ENCODE peak calls at places on chromosomes 13 and 19, in ten cellular contexts. R, Y, U, N, I, E, M, B, T and O are unnamed samples.

GRCh38 chr13:98338312-98338711 is 161.2 kb upstream of the RNF113B start:
- DNase-seq in R (no peak), Y (no peak), U (no peak), N (no peak), I (no peak), E (no peak), M (no peak), B (no peak), T (no peak), O (no peak)

GRCh38 chr13:106145997-106146864 is 389.2 kb downstream of the EFNB2 start:
- DNase-seq in R (no peak), Y (no peak), U (no peak), N (no peak), I (no peak), E (peak; percentile 57), M (no peak), B (no peak), T (no peak), O (no peak)

GRCh38 chr13:73366241-73366640 is 307.4 kb downstream of the KLF5 start:
- DNase-seq in R (no peak), Y (no peak), U (no peak), N (no peak), I (no peak), E (no peak), M (no peak), B (no peak), T (no peak), O (no peak)

GRCh38 chr13:102484329-102484728 is 82.5 kb upstream of the FGF14 start:
- DNase-seq in R (no peak), Y (no peak), U (no peak), N (no peak), I (no peak), E (no peak), M (peak; percentile 4), B (no peak), T (no peak), O (no peak)

GRCh38 chr19:30026933-30027332 is 84.9 kb downstream of the URI1 start:
- DNase-seq in R (no peak), Y (no peak), U (no peak), N (no peak), I (no peak), E (no peak), M (no peak), B (no peak), T (no peak), O (no peak)

GRCh38 chr13:51325837-51326236 is 13.7 kb upstream of the SERPINE3 start:
- DNase-seq in R (no peak), Y (no peak), U (no peak), N (no peak), I (no peak), E (no peak), M (no peak), B (no peak), T (no peak), O (no peak)

GRCh38 chr19:40279761-40280607 is 5.2 kb downstream of the AKT2 start:
- DNase-seq in R (no peak), Y (no peak), U (no peak), N (peak; percentile 7), I (no peak), E (no peak), M (no peak), B (no peak), T (no peak), O (no peak)

GRCh38 chr13:98447881-98448641 is 128.8 kb downstream of the STK24 start:
- DNase-seq in R (peak; percentile 12), Y (peak; percentile 60), U (peak; percentile 63), N (peak; percentile 79), I (no peak), E (no peak), M (no peak), B (no peak), T (peak; percentile 63), O (no peak)

GRCh38 chr19:28051047-28051446 is 1161.9 kb downstream of the UQCRFS1 start:
- DNase-seq in R (no peak), Y (no peak), U (no peak), N (no peak), I (no peak), E (no peak), M (no peak), B (no peak), T (no peak), O (peak; percentile 8)

DNA sequence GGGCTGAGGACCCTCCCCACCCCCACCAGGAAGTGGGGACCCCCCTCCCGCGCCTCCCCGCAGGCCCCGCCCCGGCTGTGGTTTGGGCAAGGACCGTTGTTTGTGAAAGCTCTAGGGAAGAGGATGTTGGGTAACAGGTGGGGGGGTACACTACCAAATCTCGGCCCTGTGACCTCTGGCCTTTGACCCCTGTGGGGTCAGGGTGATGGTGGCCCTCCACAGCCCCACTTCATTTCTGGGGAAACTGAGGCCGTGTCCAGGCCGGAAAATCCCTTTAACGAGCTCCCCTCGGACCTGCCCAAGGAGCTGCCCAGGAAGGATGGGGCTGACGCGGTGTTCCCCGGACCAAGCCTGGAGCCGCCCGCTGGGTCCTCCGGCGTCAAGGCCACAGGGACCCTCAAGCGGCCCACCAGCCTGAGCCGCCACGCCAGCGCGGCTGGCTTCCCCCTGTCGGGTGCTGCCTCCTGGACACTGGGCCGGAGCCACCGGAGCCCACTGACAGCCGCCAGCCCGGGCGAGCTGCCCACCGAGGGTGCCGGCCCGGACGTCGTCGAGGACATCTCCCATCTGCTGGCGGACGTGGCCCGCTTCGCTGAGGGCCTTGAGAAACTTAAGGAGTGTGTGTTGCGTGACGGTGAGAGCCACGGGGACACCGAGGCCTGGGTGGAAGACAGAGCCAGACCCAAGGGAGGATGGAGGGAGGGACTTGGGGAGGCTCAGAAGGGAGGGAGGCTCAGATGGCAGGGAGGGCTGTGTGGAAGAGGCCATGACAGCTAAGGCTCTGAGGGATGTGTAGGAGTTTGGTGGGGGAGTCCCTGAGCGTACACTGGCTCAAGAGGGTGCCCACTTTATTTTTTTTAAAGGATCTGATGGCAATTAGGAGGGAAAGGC is 1.4 kb downstream of the ARHGAP45 start:
- DNase-seq in R (no peak), Y (peak; percentile 61), U (no peak), N (no peak), I (peak; percentile 74), E (peak; percentile 64), M (no peak), B (peak; percentile 84), T (no peak), O (peak; percentile 89)
- H3K4me1 ChIP-seq in R (peaks cover 18% of the 10 kb centered on the region), Y (peaks cover 44% of the 10 kb centered on the region), U (peaks cover 54% of the 10 kb centered on the region), N (no peaks in the 10 kb centered on the region), I (peaks cover 74% of the 10 kb centered on the region), E (peaks cover 69% of the 10 kb centered on the region), M (peaks cover 3% of the 10 kb centered on the region), B (no peaks in the 10 kb centered on the region), T (no peaks in the 10 kb centered on the region), O (peaks cover 47% of the 10 kb centered on the region)

DNA sequence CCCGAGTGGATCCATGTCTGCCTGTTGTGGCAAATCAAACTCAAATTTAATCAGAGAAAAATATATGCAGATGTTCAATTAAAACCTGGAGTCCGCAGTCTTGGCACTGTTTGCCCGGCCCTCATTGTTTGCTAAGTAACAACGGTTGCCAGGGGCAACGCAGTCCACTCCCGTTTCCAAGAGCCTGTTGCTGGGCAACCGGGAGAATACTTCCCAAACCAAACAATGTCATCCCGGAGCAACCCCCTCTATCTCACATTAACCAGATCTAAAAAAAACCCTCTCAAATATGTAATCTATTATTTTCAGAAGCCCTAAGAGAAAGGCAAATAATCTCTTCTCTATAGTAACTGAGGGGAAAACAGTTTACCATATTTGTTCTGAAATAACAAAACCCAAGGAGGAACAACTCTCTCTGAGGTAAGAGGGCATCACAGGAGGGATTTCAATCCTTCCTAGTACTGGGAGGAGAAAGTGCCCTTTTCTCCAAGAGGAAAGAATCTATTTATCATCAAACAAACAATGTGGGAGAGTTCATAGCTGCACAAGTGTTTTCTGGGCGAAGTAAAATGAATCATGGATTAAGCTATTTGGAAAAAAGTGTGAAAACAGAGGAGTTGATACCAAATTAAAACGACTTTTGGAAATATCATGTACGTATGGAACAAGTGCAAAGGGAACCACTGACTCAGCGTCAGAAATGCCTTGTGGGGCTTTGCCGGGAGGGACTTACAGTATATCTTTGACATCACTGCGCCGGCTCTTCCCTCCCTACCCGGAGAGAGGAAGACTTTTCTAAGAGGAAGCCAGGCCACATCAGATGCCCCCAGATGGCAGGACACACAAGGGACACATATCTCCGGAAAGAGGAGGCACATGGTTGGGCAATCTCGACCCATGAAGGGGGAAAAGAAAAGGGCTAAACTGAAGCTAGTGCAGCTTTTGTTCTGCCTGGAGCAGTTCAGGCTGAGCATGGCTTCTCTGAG is 43.3 kb downstream of the RFX2 start:
- DNase-seq in R (peak; percentile 97), Y (peak; percentile 91), U (peak; percentile 91), N (peak; percentile 90), I (peak; percentile 61), E (peak; percentile 92), M (peak; percentile 86), B (peak; percentile 96), T (peak; percentile 96), O (no peak)
- H3K4me1 ChIP-seq in R (no peaks in the 10 kb centered on the region), Y (peaks cover 64% of the 10 kb centered on the region), U (peaks cover 60% of the 10 kb centered on the region), N (peaks cover 46% of the 10 kb centered on the region), I (peaks cover 31% of the 10 kb centered on the region), E (peaks cover 41% of the 10 kb centered on the region), M (peaks cover 27% of the 10 kb centered on the region), B (peaks cover 29% of the 10 kb centered on the region), T (peaks cover 32% of the 10 kb centered on the region), O (no peaks in the 10 kb centered on the region)

DNA sequence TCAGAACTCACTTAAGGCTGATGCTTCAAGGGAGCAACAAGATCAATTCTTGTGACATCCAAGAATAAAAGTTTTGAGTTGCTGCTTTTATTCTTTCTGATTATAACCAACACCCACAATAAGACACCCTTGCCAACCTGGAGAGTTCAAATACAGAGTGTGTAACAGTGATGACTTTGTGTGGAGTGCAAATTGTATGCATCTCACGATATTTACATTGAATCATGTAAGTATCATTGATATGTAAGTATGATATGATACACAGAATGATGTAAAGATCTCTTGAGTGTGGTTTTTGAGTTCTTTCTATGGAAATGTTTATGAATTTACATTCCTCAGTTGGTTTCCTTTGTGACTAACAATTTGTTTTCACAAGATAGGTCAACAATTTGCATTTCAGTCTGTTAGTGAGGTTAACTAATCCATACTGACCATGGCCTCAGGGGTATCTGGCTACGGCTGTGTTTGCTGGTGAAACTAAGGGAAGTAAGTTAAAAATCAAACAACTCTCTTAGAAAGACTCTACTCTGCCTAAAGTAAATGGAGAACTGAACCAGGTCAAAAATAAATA is 12.4 kb downstream of the LHFPL6 start:
- DNase-seq in R (no peak), Y (no peak), U (no peak), N (no peak), I (no peak), E (no peak), M (no peak), B (no peak), T (no peak), O (no peak)
- H3K4me1 ChIP-seq in R (no peaks in the 10 kb centered on the region), Y (peaks cover 58% of the 10 kb centered on the region), U (no peaks in the 10 kb centered on the region), N (no peaks in the 10 kb centered on the region), I (no peaks in the 10 kb centered on the region), E (peaks cover 5% of the 10 kb centered on the region), M (peaks cover 7% of the 10 kb centered on the region), B (peaks cover 6% of the 10 kb centered on the region), T (no peaks in the 10 kb centered on the region), O (no peaks in the 10 kb centered on the region)

DNA sequence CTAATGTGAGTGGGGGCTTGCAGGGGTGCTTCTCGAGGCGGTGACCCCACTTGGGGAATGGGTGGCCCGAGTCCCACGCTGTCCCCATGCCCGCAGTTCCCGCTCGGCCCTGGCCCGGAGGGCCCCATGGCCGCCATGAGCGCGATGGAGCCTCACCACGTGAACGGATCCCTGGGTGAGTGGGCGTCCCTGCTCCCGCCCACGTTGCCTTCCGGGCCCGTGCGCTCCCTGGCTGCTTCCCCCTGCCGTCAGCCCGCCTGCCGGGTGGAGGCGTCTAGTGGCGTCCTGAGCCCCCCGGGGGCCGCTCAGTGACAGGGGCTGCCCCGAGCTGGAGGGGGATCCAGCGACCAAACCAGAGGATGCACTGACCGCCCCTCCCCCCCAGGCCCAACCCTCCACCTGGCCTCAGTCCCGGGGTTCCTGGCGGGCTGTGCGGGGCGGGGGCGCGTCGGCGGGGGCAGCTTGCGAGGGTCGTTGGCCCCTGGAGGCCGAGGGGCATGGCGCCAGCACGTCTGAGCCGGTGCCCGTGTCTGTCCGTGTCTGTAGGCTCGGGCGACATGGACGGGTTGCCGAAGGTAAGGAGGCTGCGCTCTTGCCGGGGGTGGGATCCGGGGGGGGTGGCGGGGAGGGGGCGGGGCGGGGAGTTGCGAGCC is 4.8 kb downstream of the ISYNA1 start:
- DNase-seq in R (peak; percentile 62), Y (no peak), U (no peak), N (peak; percentile 75), I (no peak), E (no peak), M (no peak), B (peak; percentile 87), T (peak; percentile 53), O (no peak)
- H3K4me1 ChIP-seq in R (peaks cover 33% of the 10 kb centered on the region), Y (peaks cover 46% of the 10 kb centered on the region), U (peaks cover 30% of the 10 kb centered on the region), N (peaks cover 14% of the 10 kb centered on the region), I (peaks cover 38% of the 10 kb centered on the region), E (peaks cover 48% of the 10 kb centered on the region), M (peaks cover 19% of the 10 kb centered on the region), B (peaks cover under 1% of the 10 kb centered on the region), T (no peaks in the 10 kb centered on the region), O (peaks cover 45% of the 10 kb centered on the region)